ENCODE peak calls at places on chromosomes 6 and 20, in six cellular contexts. U is brain microvascular endothelial cell; V is Peyer's patch; Q is activated T-cell treated with anti-CD3 and anti-CD28 coated beads, Interleukin-2, amount 50 U/mL, for 72 hours; X is AG10803; E is cerebellar cortex. L is an unnamed sample.

GRCh38 chr6:84882768-84883766 is 118.7 kb upstream of the TBX18 start:
- DNase-seq in U (peak), Q (no peak), X (no peak), E (no peak), V (no peak), L (no peak)

GRCh38 chr20:8394308-8394945 is 262.4 kb downstream of the PLCB1 start:
- DNase-seq in Q (no peak), E (no peak), U (peak), V (no peak), X (peak), L (no peak)

GRCh38 chr6:219641-220198 is 72.6 kb upstream of the DUSP22 start:
- DNase-seq in V (no peak), E (no peak), X (peak), Q (peak), U (peak), L (no peak)

GRCh38 chr20:23231561-23232218 is 118.9 kb upstream of the NXT1 start:
- DNase-seq in V (no peak), Q (no peak), U (no peak), X (peak), E (no peak), L (no peak)

GRCh38 chr6:115323001-115323400 is 737.7 kb downstream of the FRK start:
- DNase-seq in X (no peak), E (no peak), U (no peak), Q (no peak), V (no peak), L (no peak)

GRCh38 chr6:29750709-29751108 is 27.5 kb downstream of the HLA-F start:
- DNase-seq in U (no peak), E (no peak), X (no peak), Q (no peak), V (no peak), L (no peak)

GRCh38 chr6:148295261-148295887 is 47.3 kb upstream of the SASH1 start:
- DNase-seq in X (no peak), U (no peak), E (no peak), Q (no peak), V (no peak), L (no peak)

GRCh38 chr6:45437441-45437820 is 59.7 kb upstream of the SUPT3H start:
- DNase-seq in U (no peak), V (no peak), X (no peak), E (no peak), Q (no peak), L (no peak)

GRCh38 chr6:43759157-43759925 is 10.7 kb upstream of the VEGFA start:
- DNase-seq in X (no peak), V (peak), E (no peak), Q (no peak), U (no peak), L (no peak)

GRCh38 chr6:102068349-102068748 is 674.8 kb downstream of the GRIK2 start:
- DNase-seq in Q (no peak), E (peak), V (no peak), U (no peak), X (no peak), L (no peak)

GRCh38 chr6:139996253-139996834 is 621.9 kb upstream of the CITED2 start:
- DNase-seq in E (peak), U (no peak), Q (no peak), X (no peak), V (no peak), L (no peak)

GRCh38 chr20:48051810-48052491 is 266.7 kb upstream of the SULF2 start:
- DNase-seq in U (peak), E (no peak), Q (no peak), V (no peak), X (peak), L (no peak)

GRCh38 chr20:40279390-40279789 is 409.6 kb downstream of the MAFB start:
- DNase-seq in X (peak), Q (no peak), U (peak), V (no peak), E (no peak), L (no peak)

GRCh38 chr6:121794630-121795029 is 359.2 kb downstream of the GJA1 start:
- DNase-seq in U (peak), E (no peak), V (no peak), Q (peak), X (peak), L (no peak)

GRCh38 chr6:134593442-134593841 is 275.5 kb upstream of the SGK1 start:
- DNase-seq in Q (no peak), X (no peak), E (no peak), U (no peak), V (no peak), L (no peak)

GRCh38 chr6:22003219-22003779 is 293.5 kb downstream of the PRL start:
- DNase-seq in E (no peak), Q (no peak), X (peak), V (no peak), U (no peak), L (no peak)

GRCh38 chr6:49522710-49523593 is 23.2 kb downstream of the GLYATL3 start:
- DNase-seq in U (no peak), X (no peak), V (no peak), Q (no peak), E (no peak), L (no peak)

GRCh38 chr20:38433304-38433972 is 1.7 kb downstream of the SNHG17 start:
- DNase-seq in V (no peak), X (no peak), U (no peak), E (no peak), Q (no peak), L (no peak)

GRCh38 chr6:146336200-146336599 is 207.4 kb upstream of the RAB32 start:
- DNase-seq in E (no peak), Q (no peak), U (no peak), V (no peak), X (no peak), L (no peak)

GRCh38 chr6:29813809-29814208 is 13.8 kb upstream of the HLA-G start:
- DNase-seq in Q (no peak), X (peak), V (no peak), U (no peak), E (no peak), L (no peak)

L was measured in anterior cingulate cortex.